ENCODE peak calls at places on chromosomes 3 and 15, in seven cellular contexts. One of them, this sample, is unnamed.
A peak's percentile ranks its signal among the peaks of the same experiment; 100 is the strongest.

GRCh38 chr3:132417695-132418520 is 606 bp downstream of the DNAJC13 start:
- DNase-seq in DMS 273 treated with DMSO at 0.1 percent for 48 hours: peak; percentile 62
- DNase-seq in NCI-H1092: peak; percentile 10
- DNase-seq in T-helper 1 cell: no peak
- DNase-seq in H7: peak; percentile 65
- DNase-seq in left colon: peak; percentile 81
- DNase-seq in RKO: peak; percentile 88
- DNase-seq in this sample: no peak

GRCh38 chr3:17811633-17812032 is 69.2 kb upstream of the TBC1D5 start:
- DNase-seq in DMS 273 treated with DMSO at 0.1 percent for 48 hours: no peak
- DNase-seq in NCI-H1092: no peak
- DNase-seq in T-helper 1 cell: no peak
- DNase-seq in H7: no peak
- DNase-seq in left colon: no peak
- DNase-seq in RKO: no peak
- DNase-seq in this sample: no peak

GRCh38 chr3:127078626-127079025 is 95.7 kb downstream of the PLXNA1 start:
- DNase-seq in DMS 273 treated with DMSO at 0.1 percent for 48 hours: no peak
- DNase-seq in NCI-H1092: no peak
- DNase-seq in T-helper 1 cell: no peak
- DNase-seq in H7: no peak
- DNase-seq in left colon: no peak
- DNase-seq in RKO: no peak
- DNase-seq in this sample: no peak

GRCh38 chr15:98730860-98731711 is 82.7 kb downstream of the IGF1R start:
- DNase-seq in DMS 273 treated with DMSO at 0.1 percent for 48 hours: no peak
- DNase-seq in NCI-H1092: no peak
- DNase-seq in T-helper 1 cell: no peak
- DNase-seq in H7: no peak
- DNase-seq in left colon: no peak
- DNase-seq in RKO: no peak
- DNase-seq in this sample: no peak

GRCh38 chr3:112013058-112013783 is 14.5 kb downstream of the TAGLN3 start:
- DNase-seq in DMS 273 treated with DMSO at 0.1 percent for 48 hours: no peak
- DNase-seq in NCI-H1092: no peak
- DNase-seq in T-helper 1 cell: no peak
- DNase-seq in H7: peak; percentile 56
- DNase-seq in left colon: peak; percentile 58
- DNase-seq in RKO: no peak
- DNase-seq in this sample: no peak

GRCh38 chr3:72288955-72289707 is 504.2 kb upstream of the PROK2 start:
- DNase-seq in DMS 273 treated with DMSO at 0.1 percent for 48 hours: no peak
- DNase-seq in NCI-H1092: no peak
- DNase-seq in T-helper 1 cell: no peak
- DNase-seq in H7: peak; percentile 54
- DNase-seq in left colon: peak; percentile 28
- DNase-seq in RKO: no peak
- DNase-seq in this sample: peak; percentile 91

GRCh38 chr3:172177046-172177445 is 137.7 kb downstream of the FNDC3B start:
- DNase-seq in DMS 273 treated with DMSO at 0.1 percent for 48 hours: no peak
- DNase-seq in NCI-H1092: no peak
- DNase-seq in T-helper 1 cell: no peak
- DNase-seq in H7: no peak
- DNase-seq in left colon: no peak
- DNase-seq in RKO: no peak
- DNase-seq in this sample: no peak

GRCh38 chr3:182862159-182862860 is 69.0 kb downstream of the ATP11B start:
- DNase-seq in DMS 273 treated with DMSO at 0.1 percent for 48 hours: no peak
- DNase-seq in NCI-H1092: no peak
- DNase-seq in T-helper 1 cell: no peak
- DNase-seq in H7: no peak
- DNase-seq in left colon: no peak
- DNase-seq in RKO: no peak
- DNase-seq in this sample: no peak

GRCh38 chr15:67080118-67080899 is 14.9 kb downstream of the SMAD3 start:
- DNase-seq in DMS 273 treated with DMSO at 0.1 percent for 48 hours: no peak
- DNase-seq in NCI-H1092: no peak
- DNase-seq in T-helper 1 cell: no peak
- DNase-seq in H7: no peak
- DNase-seq in left colon: no peak
- DNase-seq in RKO: no peak
- DNase-seq in this sample: no peak

GRCh38 chr3:107272471-107272870 is 104.8 kb upstream of the CCDC54 start:
- DNase-seq in DMS 273 treated with DMSO at 0.1 percent for 48 hours: no peak
- DNase-seq in NCI-H1092: no peak
- DNase-seq in T-helper 1 cell: no peak
- DNase-seq in H7: no peak
- DNase-seq in left colon: no peak
- DNase-seq in RKO: no peak
- DNase-seq in this sample: no peak

GRCh38 chr3:119173325-119173724 is at the start of gene UPK1B:
- DNase-seq in DMS 273 treated with DMSO at 0.1 percent for 48 hours: no peak
- DNase-seq in NCI-H1092: no peak
- DNase-seq in T-helper 1 cell: no peak
- DNase-seq in H7: peak; percentile 87
- DNase-seq in left colon: no peak
- DNase-seq in RKO: no peak
- DNase-seq in this sample: peak; percentile 5

GRCh38 chr3:151395806-151396205 is 11.3 kb upstream of the P2RY12 start:
- DNase-seq in DMS 273 treated with DMSO at 0.1 percent for 48 hours: no peak
- DNase-seq in NCI-H1092: no peak
- DNase-seq in T-helper 1 cell: no peak
- DNase-seq in H7: no peak
- DNase-seq in left colon: no peak
- DNase-seq in RKO: peak; percentile 87
- DNase-seq in this sample: no peak

GRCh38 chr3:188271226-188271894 is 117.4 kb downstream of the LPP start:
- DNase-seq in DMS 273 treated with DMSO at 0.1 percent for 48 hours: no peak
- DNase-seq in NCI-H1092: no peak
- DNase-seq in T-helper 1 cell: no peak
- DNase-seq in H7: no peak
- DNase-seq in left colon: no peak
- DNase-seq in RKO: no peak
- DNase-seq in this sample: no peak

GRCh38 chr3:29694783-29695182 is 413.9 kb downstream of the RBMS3 start:
- DNase-seq in DMS 273 treated with DMSO at 0.1 percent for 48 hours: no peak
- DNase-seq in NCI-H1092: no peak
- DNase-seq in T-helper 1 cell: no peak
- DNase-seq in H7: no peak
- DNase-seq in left colon: no peak
- DNase-seq in RKO: peak; percentile 47
- DNase-seq in this sample: no peak

GRCh38 chr3:73255609-73256029 is 194.2 kb downstream of the EBLN2 start:
- DNase-seq in DMS 273 treated with DMSO at 0.1 percent for 48 hours: no peak
- DNase-seq in NCI-H1092: peak; percentile 62
- DNase-seq in T-helper 1 cell: no peak
- DNase-seq in H7: no peak
- DNase-seq in left colon: peak; percentile 40
- DNase-seq in RKO: peak; percentile 77
- DNase-seq in this sample: no peak

GRCh38 chr3:172470588-172470987 is 22.3 kb upstream of the GHSR start:
- DNase-seq in DMS 273 treated with DMSO at 0.1 percent for 48 hours: no peak
- DNase-seq in NCI-H1092: no peak
- DNase-seq in T-helper 1 cell: no peak
- DNase-seq in H7: no peak
- DNase-seq in left colon: no peak
- DNase-seq in RKO: no peak
- DNase-seq in this sample: no peak

GRCh38 chr3:192794216-192794615 is 66.9 kb upstream of the FGF12 start:
- DNase-seq in DMS 273 treated with DMSO at 0.1 percent for 48 hours: no peak
- DNase-seq in NCI-H1092: no peak
- DNase-seq in T-helper 1 cell: no peak
- DNase-seq in H7: no peak
- DNase-seq in left colon: no peak
- DNase-seq in RKO: no peak
- DNase-seq in this sample: no peak

GRCh38 chr3:77134801-77135200 is 94.9 kb downstream of the ROBO2 start:
- DNase-seq in DMS 273 treated with DMSO at 0.1 percent for 48 hours: no peak
- DNase-seq in NCI-H1092: no peak
- DNase-seq in T-helper 1 cell: no peak
- DNase-seq in H7: no peak
- DNase-seq in left colon: no peak
- DNase-seq in RKO: no peak
- DNase-seq in this sample: no peak

GRCh38 chr3:137163241-137163916 is 205.6 kb downstream of the IL20RB start:
- DNase-seq in DMS 273 treated with DMSO at 0.1 percent for 48 hours: peak; percentile 62
- DNase-seq in NCI-H1092: no peak
- DNase-seq in T-helper 1 cell: no peak
- DNase-seq in H7: peak; percentile 15
- DNase-seq in left colon: no peak
- DNase-seq in RKO: no peak
- DNase-seq in this sample: no peak

GRCh38 chr15:33068531-33068990 is 126.0 kb downstream of the FMN1 start:
- DNase-seq in DMS 273 treated with DMSO at 0.1 percent for 48 hours: no peak
- DNase-seq in NCI-H1092: no peak
- DNase-seq in T-helper 1 cell: no peak
- DNase-seq in H7: no peak
- DNase-seq in left colon: peak; percentile 79
- DNase-seq in RKO: no peak
- DNase-seq in this sample: no peak

GRCh38 chr3:156230291-156230900 is 110.0 kb downstream of the KCNAB1 start:
- DNase-seq in DMS 273 treated with DMSO at 0.1 percent for 48 hours: no peak
- DNase-seq in NCI-H1092: no peak
- DNase-seq in T-helper 1 cell: no peak
- DNase-seq in H7: no peak
- DNase-seq in left colon: no peak
- DNase-seq in RKO: no peak
- DNase-seq in this sample: no peak

GRCh38 chr15:58190419-58190818 is 52.2 kb downstream of the AQP9 start:
- DNase-seq in DMS 273 treated with DMSO at 0.1 percent for 48 hours: no peak
- DNase-seq in NCI-H1092: no peak
- DNase-seq in T-helper 1 cell: no peak
- DNase-seq in H7: no peak
- DNase-seq in left colon: no peak
- DNase-seq in RKO: no peak
- DNase-seq in this sample: no peak

GRCh38 chr15:81227716-81228115 is 31.0 kb downstream of the IL16 start:
- DNase-seq in DMS 273 treated with DMSO at 0.1 percent for 48 hours: no peak
- DNase-seq in NCI-H1092: no peak
- DNase-seq in T-helper 1 cell: no peak
- DNase-seq in H7: no peak
- DNase-seq in left colon: no peak
- DNase-seq in RKO: no peak
- DNase-seq in this sample: no peak

GRCh38 chr3:23805881-23806321 is at the start of gene UBE2E1:
- DNase-seq in DMS 273 treated with DMSO at 0.1 percent for 48 hours: no peak
- DNase-seq in NCI-H1092: peak; percentile 8
- DNase-seq in T-helper 1 cell: peak; percentile 63
- DNase-seq in H7: peak; percentile 84
- DNase-seq in left colon: peak; percentile 81
- DNase-seq in RKO: peak; percentile 63
- DNase-seq in this sample: no peak

GRCh38 chr15:28979208-28979891 is 93.6 kb downstream of the APBA2 start:
- DNase-seq in DMS 273 treated with DMSO at 0.1 percent for 48 hours: no peak
- DNase-seq in NCI-H1092: no peak
- DNase-seq in T-helper 1 cell: no peak
- DNase-seq in H7: no peak
- DNase-seq in left colon: no peak
- DNase-seq in RKO: no peak
- DNase-seq in this sample: no peak

GRCh38 chr15:67931861-67932260 is 92.0 kb upstream of the RNU6-1 start:
- DNase-seq in DMS 273 treated with DMSO at 0.1 percent for 48 hours: no peak
- DNase-seq in NCI-H1092: no peak
- DNase-seq in T-helper 1 cell: no peak
- DNase-seq in H7: no peak
- DNase-seq in left colon: no peak
- DNase-seq in RKO: no peak
- DNase-seq in this sample: no peak

GRCh38 chr3:30643763-30644462 is 37.5 kb downstream of the TGFBR2 start:
- DNase-seq in DMS 273 treated with DMSO at 0.1 percent for 48 hours: no peak
- DNase-seq in NCI-H1092: no peak
- DNase-seq in T-helper 1 cell: peak; percentile 11
- DNase-seq in H7: no peak
- DNase-seq in left colon: peak; percentile 31
- DNase-seq in RKO: no peak
- DNase-seq in this sample: no peak

GRCh38 chr15:70853855-70854668 is at the start of gene LARP6:
- DNase-seq in DMS 273 treated with DMSO at 0.1 percent for 48 hours: no peak
- DNase-seq in NCI-H1092: no peak
- DNase-seq in T-helper 1 cell: no peak
- DNase-seq in H7: peak; percentile 94
- DNase-seq in left colon: peak; percentile 22
- DNase-seq in RKO: no peak
- DNase-seq in this sample: no peak

GRCh38 chr3:187919018-187919417 is 173.8 kb upstream of the BCL6 start:
- DNase-seq in DMS 273 treated with DMSO at 0.1 percent for 48 hours: no peak
- DNase-seq in NCI-H1092: no peak
- DNase-seq in T-helper 1 cell: peak; percentile 16
- DNase-seq in H7: no peak
- DNase-seq in left colon: no peak
- DNase-seq in RKO: no peak
- DNase-seq in this sample: no peak

GRCh38 chr3:188332085-188332484 is 178.1 kb downstream of the LPP start:
- DNase-seq in DMS 273 treated with DMSO at 0.1 percent for 48 hours: no peak
- DNase-seq in NCI-H1092: no peak
- DNase-seq in T-helper 1 cell: no peak
- DNase-seq in H7: no peak
- DNase-seq in left colon: no peak
- DNase-seq in RKO: no peak
- DNase-seq in this sample: no peak

GRCh38 chr3:197010556-197011351 is 18.9 kb downstream of the MELTF start:
- DNase-seq in DMS 273 treated with DMSO at 0.1 percent for 48 hours: no peak
- DNase-seq in NCI-H1092: no peak
- DNase-seq in T-helper 1 cell: no peak
- DNase-seq in H7: no peak
- DNase-seq in left colon: no peak
- DNase-seq in RKO: no peak
- DNase-seq in this sample: no peak

GRCh38 chr15:58766290-58766689 is 4.8 kb upstream of the MINDY2 start:
- DNase-seq in DMS 273 treated with DMSO at 0.1 percent for 48 hours: no peak
- DNase-seq in NCI-H1092: no peak
- DNase-seq in T-helper 1 cell: no peak
- DNase-seq in H7: no peak
- DNase-seq in left colon: no peak
- DNase-seq in RKO: no peak
- DNase-seq in this sample: no peak

GRCh38 chr3:50111757-50112156 is 23.0 kb downstream of the RBM5 start:
- DNase-seq in DMS 273 treated with DMSO at 0.1 percent for 48 hours: no peak
- DNase-seq in NCI-H1092: no peak
- DNase-seq in T-helper 1 cell: no peak
- DNase-seq in H7: no peak
- DNase-seq in left colon: no peak
- DNase-seq in RKO: no peak
- DNase-seq in this sample: no peak

This sample was measured in caudate nucleus.